ENCODE peak calls at places on chromosomes 2 and 18, in eight cellular contexts. N is transverse colon, P is tibial nerve, B is K562, J is stomach, V is upper lobe of left lung, D is suprapubic skin, Q is A549. C is an unnamed sample.

GRCh38 chr2:181420259-181421130 is 36.7 kb upstream of the ITGA4 start:
- DNase-seq in N (no peak), P (no peak), B (no peak), J (no peak), V (no peak), D (no peak), Q (no peak), C (no peak)

GRCh38 chr2:160299540-160299939 is 99.5 kb upstream of the ITGB6 start:
- DNase-seq in N (no peak), P (no peak), B (no peak), J (no peak), V (no peak), D (no peak), Q (no peak), C (no peak)

GRCh38 chr2:38330754-38331153 is 46.3 kb downstream of the ATL2 start:
- DNase-seq in N (no peak), P (no peak), B (no peak), J (no peak), V (no peak), D (no peak), Q (no peak), C (no peak)

GRCh38 chr2:135056790-135057189 is 4.7 kb downstream of the RAB3GAP1 start:
- DNase-seq in N (no peak), P (no peak), B (no peak), J (no peak), V (no peak), D (no peak), Q (no peak), C (no peak)

GRCh38 chr2:118202707-118203303 is 114.5 kb downstream of the INSIG2 start:
- DNase-seq in N (peak), P (peak), B (peak), J (no peak), V (no peak), D (no peak), Q (peak), C (no peak)

GRCh38 chr2:230905448-230906430 is 19.3 kb downstream of the GPR55 start:
- DNase-seq in N (no peak), P (no peak), B (no peak), J (peak), V (peak), D (peak), Q (no peak), C (peak)

GRCh38 chr2:14991723-14992122 is 359.2 kb downstream of the LRATD1 start:
- DNase-seq in N (no peak), P (no peak), B (no peak), J (no peak), V (no peak), D (no peak), Q (no peak), C (no peak)

GRCh38 chr2:237258146-237258545 is 155.8 kb downstream of the COL6A3 start:
- DNase-seq in N (no peak), P (no peak), B (no peak), J (no peak), V (no peak), D (no peak), Q (no peak), C (no peak)

GRCh38 chr2:158099716-158100115 is 2.0 kb upstream of the UPP2 start:
- DNase-seq in N (no peak), P (no peak), B (no peak), J (no peak), V (peak), D (no peak), Q (peak), C (no peak)

GRCh38 chr2:38212312-38212711 is 136.4 kb upstream of the CYP1B1 start:
- DNase-seq in N (no peak), P (no peak), B (no peak), J (no peak), V (no peak), D (no peak), Q (no peak), C (no peak)

GRCh38 chr18:7021994-7022840 is 95.4 kb downstream of the LAMA1 start:
- DNase-seq in N (peak), P (no peak), B (peak), J (peak), V (peak), D (no peak), Q (peak), C (no peak)

GRCh38 chr18:38042496-38042895 is 476.9 kb upstream of the CELF4 start:
- DNase-seq in N (no peak), P (no peak), B (no peak), J (no peak), V (no peak), D (no peak), Q (no peak), C (no peak)

GRCh38 chr2:3483227-3483985 is 35.9 kb downstream of the ADI1 start:
- DNase-seq in N (peak), P (no peak), B (no peak), J (peak), V (peak), D (peak), Q (peak), C (peak)

GRCh38 chr2:8800821-8801220 is 36.6 kb downstream of the KIDINS220 start:
- DNase-seq in N (no peak), P (no peak), B (no peak), J (no peak), V (no peak), D (no peak), Q (no peak), C (no peak)

GRCh38 chr18:75439356-75439755 is 11.9 kb upstream of the SMIM21 start:
- DNase-seq in N (no peak), P (no peak), B (no peak), J (no peak), V (no peak), D (no peak), Q (no peak), C (no peak)

GRCh38 chr2:23776021-23776420 is 150.9 kb downstream of the ATAD2B start:
- DNase-seq in N (no peak), P (no peak), B (no peak), J (no peak), V (no peak), D (no peak), Q (no peak), C (no peak)

GRCh38 chr2:11344956-11345671 is 678 bp upstream of the ROCK2 start:
- DNase-seq in N (peak), P (peak), B (no peak), J (peak), V (peak), D (no peak), Q (peak), C (peak)

GRCh38 chr18:23793985-23794867 is 105.0 kb downstream of the LAMA3 start:
- DNase-seq in N (no peak), P (no peak), B (no peak), J (no peak), V (no peak), D (no peak), Q (no peak), C (no peak)

GRCh38 chr2:128365217-128365905 is 46.7 kb upstream of the HS6ST1 start:
- DNase-seq in N (no peak), P (no peak), B (no peak), J (no peak), V (peak), D (no peak), Q (no peak), C (no peak)

GRCh38 chr2:240602266-240603050 is 15.9 kb downstream of the CAPN10 start:
- DNase-seq in N (peak), P (no peak), B (no peak), J (no peak), V (no peak), D (peak), Q (no peak), C (peak)

GRCh38 chr2:202624133-202624532 is 10.6 kb upstream of the FAM117B start:
- DNase-seq in N (no peak), P (no peak), B (no peak), J (no peak), V (no peak), D (no peak), Q (no peak), C (no peak)

GRCh38 chr18:42532119-42532518 is 577.1 kb downstream of the PIK3C3 start:
- DNase-seq in N (no peak), P (no peak), B (no peak), J (no peak), V (no peak), D (no peak), Q (no peak), C (no peak)

GRCh38 chr2:226849349-226849748 is 13.5 kb downstream of the RHBDD1 start:
- DNase-seq in N (no peak), P (no peak), B (no peak), J (no peak), V (no peak), D (no peak), Q (no peak), C (no peak)

GRCh38 chr2:62794791-62795190 is 89.3 kb downstream of the EHBP1 start:
- DNase-seq in N (no peak), P (no peak), B (no peak), J (no peak), V (no peak), D (no peak), Q (peak), C (no peak)

GRCh38 chr2:9060819-9061218 is 57.3 kb upstream of the MBOAT2 start:
- DNase-seq in N (no peak), P (no peak), B (no peak), J (no peak), V (no peak), D (no peak), Q (no peak), C (no peak)

GRCh38 chr2:52034706-52035105 is 1002.8 kb upstream of the NRXN1 start:
- DNase-seq in N (no peak), P (no peak), B (no peak), J (no peak), V (no peak), D (no peak), Q (no peak), C (no peak)

GRCh38 chr2:3631851-3632659 is 25.9 kb upstream of the ALLC start:
- DNase-seq in N (no peak), P (no peak), B (no peak), J (peak), V (peak), D (peak), Q (no peak), C (no peak)

GRCh38 chr2:84493494-84493893 is 22.8 kb upstream of the DNAH6 start:
- DNase-seq in N (no peak), P (no peak), B (no peak), J (no peak), V (no peak), D (no peak), Q (peak), C (no peak)

GRCh38 chr2:234372506-234372905 is 124.4 kb downstream of the ARL4C start:
- DNase-seq in N (no peak), P (no peak), B (no peak), J (no peak), V (no peak), D (no peak), Q (no peak), C (no peak)

GRCh38 chr2:232870002-232870765 is at the start of gene SNORC:
- DNase-seq in N (no peak), P (no peak), B (no peak), J (peak), V (no peak), D (peak), Q (no peak), C (no peak)

GRCh38 chr18:5294113-5294617 is 1.4 kb downstream of the ZBTB14 start:
- DNase-seq in N (peak), P (no peak), B (no peak), J (peak), V (peak), D (no peak), Q (no peak), C (no peak)

GRCh38 chr2:120750488-120751210 is 15.0 kb downstream of the GLI2 start:
- DNase-seq in N (no peak), P (no peak), B (no peak), J (peak), V (peak), D (peak), Q (no peak), C (no peak)

GRCh38 chr2:100941646-100942240 is 60.3 kb upstream of the RPL31 start:
- DNase-seq in N (no peak), P (no peak), B (no peak), J (no peak), V (no peak), D (no peak), Q (no peak), C (no peak)

GRCh38 chr2:8851811-8852560 is 14.6 kb upstream of the KIDINS220 start:
- DNase-seq in N (no peak), P (no peak), B (peak), J (no peak), V (no peak), D (no peak), Q (no peak), C (no peak)

GRCh38 chr2:42809131-42809875 is 16.9 kb upstream of the HAAO start:
- DNase-seq in N (peak), P (peak), B (no peak), J (no peak), V (peak), D (no peak), Q (no peak), C (peak)

GRCh38 chr2:143909577-143909976 is 610.3 kb downstream of the ZEB2 start:
- DNase-seq in N (peak), P (no peak), B (no peak), J (no peak), V (no peak), D (no peak), Q (no peak), C (no peak)

GRCh38 chr18:11047156-11047555 is 102.2 kb downstream of the PIEZO2 start:
- DNase-seq in N (no peak), P (no peak), B (no peak), J (no peak), V (no peak), D (no peak), Q (no peak), C (no peak)

GRCh38 chr2:127852388-127852787 is 5.6 kb downstream of the POLR2D start:
- DNase-seq in N (no peak), P (no peak), B (no peak), J (no peak), V (no peak), D (no peak), Q (no peak), C (no peak)

GRCh38 chr18:36477776-36478175 is 180.3 kb downstream of the FHOD3 start:
- DNase-seq in N (no peak), P (no peak), B (no peak), J (no peak), V (no peak), D (no peak), Q (no peak), C (no peak)

GRCh38 chr2:30332791-30333453 is 101.6 kb downstream of the LBH start:
- DNase-seq in N (no peak), P (no peak), B (no peak), J (no peak), V (no peak), D (no peak), Q (no peak), C (no peak)

GRCh38 chr2:45890819-45891218 is 239.3 kb downstream of the PRKCE start:
- DNase-seq in N (no peak), P (no peak), B (no peak), J (no peak), V (no peak), D (no peak), Q (no peak), C (no peak)
- TF ChIP-seq EP300 in N (no peak), P (no peak), B (no peak), J (no peak), V (no peak), D (no peak), Q (no peak), C (no peak)

DNA sequence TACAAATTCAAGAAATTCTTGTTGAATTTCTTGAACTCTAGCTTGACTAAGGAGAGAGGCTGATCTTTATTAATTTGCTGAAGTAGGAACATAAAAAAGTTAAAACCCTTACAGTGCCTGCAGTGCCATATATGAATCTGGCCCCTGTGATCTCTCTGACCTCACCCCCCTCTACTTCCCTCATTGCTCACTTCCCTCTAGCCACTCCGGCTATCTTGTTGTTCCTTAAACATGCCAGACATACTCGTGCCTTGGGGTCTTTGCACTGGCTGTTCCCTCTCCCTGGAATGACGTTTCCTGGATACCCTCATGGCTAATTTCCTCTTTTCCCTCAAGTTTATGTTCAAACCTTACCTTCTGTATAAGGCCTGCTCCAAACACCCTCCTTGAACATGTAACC is 246.3 kb upstream of the SIX2 start:
- DNase-seq in N (no peak), P (no peak), B (no peak), J (no peak), V (no peak), D (no peak), Q (no peak), C (no peak)
- TF ChIP-seq EP300 in N (no peak), P (no peak), B (no peak), J (no peak), V (no peak), D (no peak), Q (no peak), C (no peak)

DNA sequence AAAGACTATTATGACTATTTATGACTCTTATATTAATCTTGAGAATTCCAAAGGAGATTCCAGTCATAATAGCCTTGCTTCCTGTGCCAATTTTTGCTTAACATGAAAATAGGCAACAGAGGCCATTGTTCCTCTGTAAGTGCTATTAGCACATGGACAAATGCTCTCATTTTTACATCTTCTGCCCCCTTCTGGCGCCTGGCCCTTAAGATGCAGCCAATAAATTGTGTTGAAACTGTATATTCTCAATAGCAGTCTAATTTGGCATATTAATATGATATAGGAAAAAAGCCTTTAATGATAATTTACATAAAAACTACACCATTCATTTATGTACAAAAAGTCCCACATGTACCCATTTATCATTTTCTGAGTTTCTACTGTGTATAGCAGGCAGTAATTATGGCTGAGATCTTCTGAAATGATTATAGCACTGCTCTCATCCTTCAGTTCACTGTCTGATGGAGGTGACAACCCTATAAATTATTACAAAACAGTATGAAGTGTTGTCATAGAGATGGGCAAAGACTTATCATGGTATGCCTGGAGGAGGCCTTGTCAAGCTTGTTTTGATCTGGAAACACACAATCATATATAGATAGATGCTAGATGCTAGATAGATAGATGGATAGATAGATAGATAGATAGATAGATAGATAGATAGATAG is 613.3 kb downstream of the TSN start:
- DNase-seq in N (no peak), P (no peak), B (no peak), J (no peak), V (no peak), D (no peak), Q (no peak), C (no peak)
- TF ChIP-seq EP300 in N (no peak), P (no peak), B (no peak), J (no peak), V (no peak), D (no peak), Q (no peak), C (no peak)

GRCh38 chr2:95087379-95087778 is 34.2 kb downstream of the MRPS5 start:
- DNase-seq in N (no peak), P (no peak), B (no peak), J (no peak), V (no peak), D (no peak), Q (no peak), C (no peak)
- TF ChIP-seq EP300 in N (no peak), P (no peak), B (no peak), J (no peak), V (no peak), D (no peak), Q (no peak), C (no peak)

GRCh38 chr18:55088000-55088401 is 128.7 kb upstream of the CCDC68 start:
- DNase-seq in N (no peak), P (no peak), B (no peak), J (no peak), V (no peak), D (no peak), Q (peak), C (no peak)
- TF ChIP-seq EP300 in N (no peak), P (no peak), B (no peak), J (no peak), V (no peak), D (no peak), Q (no peak), C (no peak)

GRCh38 chr2:71704688-71705087 is 251.3 kb downstream of the DYSF start:
- DNase-seq in N (no peak), P (no peak), B (no peak), J (no peak), V (no peak), D (no peak), Q (no peak), C (peak)

GRCh38 chr2:71705171-71705960 is 252.0 kb downstream of the DYSF start:
- DNase-seq in N (no peak), P (no peak), B (no peak), J (no peak), V (no peak), D (no peak), Q (no peak), C (no peak)

GRCh38 chr2:71702071-71702970 is 249.0 kb downstream of the DYSF start:
- DNase-seq in N (no peak), P (no peak), B (no peak), J (no peak), V (peak), D (peak), Q (no peak), C (no peak)

GRCh38 chr2:71702971-71703898 is 249.9 kb downstream of the DYSF start:
- DNase-seq in N (no peak), P (no peak), B (no peak), J (no peak), V (peak), D (no peak), Q (no peak), C (no peak)

GRCh38 chr2:71703981-71704545 is 250.7 kb downstream of the DYSF start:
- DNase-seq in N (no peak), P (no peak), B (no peak), J (no peak), V (no peak), D (no peak), Q (no peak), C (no peak)
- TF ChIP-seq EP300 in N (no peak), P (no peak), B (no peak), J (no peak), V (no peak), D (no peak), Q (no peak), C (no peak)

DNA sequence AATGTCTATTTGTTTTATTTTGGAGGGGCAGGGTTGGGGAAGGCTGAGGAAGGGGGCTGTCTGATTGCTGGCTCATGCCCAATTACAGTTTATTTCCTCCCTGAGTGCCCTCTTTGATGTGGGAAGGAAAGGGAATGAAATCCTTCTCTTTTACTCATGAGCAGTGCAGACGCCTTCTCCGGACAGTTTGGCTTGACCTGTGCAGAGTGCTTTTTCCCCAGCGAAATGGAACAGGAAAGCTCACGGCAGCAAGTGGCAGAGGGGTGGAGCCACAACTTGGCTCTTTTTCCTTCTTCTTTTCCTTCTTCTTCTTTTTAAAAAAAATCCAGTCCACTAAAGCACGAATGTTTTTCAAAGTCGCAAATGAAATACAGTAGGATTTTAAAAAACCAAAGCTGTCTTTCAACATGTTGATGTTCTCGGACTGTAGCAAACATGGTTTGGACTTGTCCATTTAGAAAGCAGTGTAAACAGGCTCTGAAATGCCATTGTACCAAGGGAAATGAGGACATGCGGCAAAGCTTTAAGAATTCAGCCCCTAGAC is 34.6 kb downstream of the RAB31 start:
- DNase-seq in N (no peak), P (no peak), B (no peak), J (no peak), V (peak), D (no peak), Q (peak), C (no peak)
- TF ChIP-seq EP300 in N (no peak), P (no peak), B (no peak), J (no peak), V (no peak), D (no peak), Q (no peak), C (no peak)

GRCh38 chr2:235793163-235793752 is 299.4 kb downstream of the AGAP1 start:
- DNase-seq in N (no peak), P (no peak), B (no peak), J (no peak), V (no peak), D (no peak), Q (peak), C (no peak)
- TF ChIP-seq EP300 in N (no peak), P (no peak), B (no peak), J (no peak), V (no peak), D (no peak), Q (no peak), C (no peak)